ENCODE peak calls at places on chromosomes 13 and 19, in eight cellular contexts. K is stimulated activated naive B cell treated with anti-CD40 and anti-IgM and Interleukin-4, amounts not matched to agents 10 μg/mL and 1 μg/mL and 100 μg/mL, for 72 hours; H is smooth muscle cell of the brain vasculature; L is GM04503; B is omental fat pad; C is GM23338; V is CD4-positive, CD25-positive, alpha-beta regulatory T cell; P is effector memory CD4-positive, alpha-beta T cell. R is an unnamed sample.
A peak's percentile ranks its signal among the peaks of the same experiment; 100 is the strongest.

GRCh38 chr19:35696835-35697234 is 7.5 kb upstream of the ZBTB32 start:
- DNase-seq in L (no peak), K (no peak), P (no peak), H (no peak), V (no peak), B (no peak), C (no peak), R (no peak)

GRCh38 chr13:74687452-74688180 is 553.4 kb upstream of the KLF12 start:
- DNase-seq in C (peak; percentile 3), V (no peak), B (no peak), L (no peak), P (no peak), H (no peak), K (no peak), R (no peak)

GRCh38 chr13:26048745-26049144 is 3.1 kb downstream of the SHISA2 start:
- DNase-seq in K (no peak), L (no peak), V (no peak), P (no peak), C (no peak), H (no peak), B (no peak), R (no peak)

GRCh38 chr13:87498681-87499080 is 172.5 kb upstream of the SLITRK5 start:
- DNase-seq in V (no peak), H (no peak), B (no peak), K (no peak), P (no peak), L (no peak), C (peak; percentile 42), R (no peak)

GRCh38 chr13:113785051-113786010 is 26.3 kb downstream of the TMEM255B start:
- DNase-seq in H (peak; percentile 20), B (peak; percentile 22), L (peak; percentile 46), C (no peak), V (no peak), K (no peak), P (no peak), R (no peak)

GRCh38 chr19:2462635-2463421 is 6.1 kb upstream of the LMNB2 start:
- DNase-seq in K (no peak), P (no peak), C (peak; percentile 100), L (peak; percentile 94), H (peak; percentile 94), B (peak; percentile 54), V (no peak), R (no peak)

GRCh38 chr13:24131749-24132148 is 28.8 kb upstream of the SPATA13 start:
- DNase-seq in L (no peak), H (no peak), K (no peak), C (no peak), V (no peak), P (no peak), B (no peak), R (no peak)

GRCh38 chr13:113775451-113776145 is 16.6 kb downstream of the TMEM255B start:
- DNase-seq in C (no peak), V (no peak), P (no peak), K (no peak), H (no peak), B (peak; percentile 10), L (no peak), R (no peak)

GRCh38 chr13:113835461-113836274 is 28.2 kb downstream of the GAS6 start:
- DNase-seq in V (no peak), L (peak; percentile 54), B (no peak), K (no peak), H (peak; percentile 91), C (no peak), P (no peak), R (no peak)